ENCODE peak calls at places on chromosomes 3 and 15, in eight cellular contexts. P, B, Z, M, C, G, D and K are unnamed samples.
A peak's percentile ranks its signal among the peaks of the same experiment; 100 is the strongest.

GRCh38 chr3:14125193-14126016 is 553 bp downstream of the TMEM43 start:
- DNase-seq in P (peak; percentile 56), B (peak; percentile 72), Z (peak; percentile 87), M (peak; percentile 28), C (peak; percentile 51), G (no peak), D (no peak), K (peak; percentile 92)

GRCh38 chr15:29140475-29141172 is 129.0 kb downstream of the NSMCE3 start:
- DNase-seq in P (no peak), B (no peak), Z (no peak), M (no peak), C (no peak), G (no peak), D (no peak), K (no peak)

GRCh38 chr3:78972617-78973301 is 795.0 kb downstream of the ROBO1 start:
- DNase-seq in P (no peak), B (no peak), Z (no peak), M (no peak), C (no peak), G (no peak), D (no peak), K (no peak)

GRCh38 chr3:49868951-49869454 is 703 bp downstream of the CAMKV start:
- DNase-seq in P (no peak), B (no peak), Z (no peak), M (no peak), C (no peak), G (no peak), D (peak; percentile 2), K (no peak)

GRCh38 chr3:27357665-27358258 is 11.4 kb downstream of the NEK10 start:
- DNase-seq in P (peak; percentile 34), B (no peak), Z (no peak), M (no peak), C (peak; percentile 30), G (no peak), D (peak; percentile 10), K (peak; percentile 72)

GRCh38 chr3:9497821-9498565 is 55.6 kb downstream of the LHFPL4 start:
- DNase-seq in P (no peak), B (no peak), Z (no peak), M (no peak), C (no peak), G (no peak), D (no peak), K (peak; percentile 70)

GRCh38 chr3:31227152-31227581 is 305.6 kb upstream of the STT3B start:
- DNase-seq in P (no peak), B (no peak), Z (no peak), M (no peak), C (no peak), G (no peak), D (no peak), K (no peak)

GRCh38 chr3:72487078-72487765 is 361.0 kb downstream of the SHQ1 start:
- DNase-seq in P (peak; percentile 15), B (no peak), Z (peak; percentile 84), M (no peak), C (no peak), G (peak; percentile 40), D (no peak), K (peak; percentile 91)

GRCh38 chr3:126103121-126104027 is 19.4 kb upstream of the SLC41A3 start:
- DNase-seq in P (no peak), B (no peak), Z (no peak), M (no peak), C (no peak), G (no peak), D (no peak), K (no peak)

GRCh38 chr15:44695274-44695673 is 15.8 kb downstream of the PATL2 start:
- DNase-seq in P (no peak), B (no peak), Z (no peak), M (no peak), C (no peak), G (no peak), D (no peak), K (no peak)

GRCh38 chr15:67622110-67622509 is 79.6 kb downstream of the MAP2K5 start:
- DNase-seq in P (no peak), B (no peak), Z (no peak), M (no peak), C (no peak), G (no peak), D (no peak), K (no peak)

GRCh38 chr3:190217081-190217480 is 96.4 kb upstream of the P3H2 start:
- DNase-seq in P (no peak), B (no peak), Z (no peak), M (no peak), C (no peak), G (no peak), D (no peak), K (peak; percentile 80)

GRCh38 chr3:178392553-178392952 is 143.7 kb upstream of the KCNMB2 start:
- DNase-seq in P (no peak), B (no peak), Z (no peak), M (no peak), C (no peak), G (no peak), D (peak; percentile 76), K (peak; percentile 18)

GRCh38 chr3:129252748-129253147 is 3.3 kb downstream of the COPG1 start:
- DNase-seq in P (no peak), B (no peak), Z (no peak), M (no peak), C (no peak), G (no peak), D (no peak), K (no peak)

GRCh38 chr3:30113906-30114305 is 492.5 kb upstream of the TGFBR2 start:
- DNase-seq in P (no peak), B (no peak), Z (no peak), M (no peak), C (no peak), G (no peak), D (no peak), K (no peak)

GRCh38 chr15:39075311-39075710 is 505.6 kb upstream of the THBS1 start:
- DNase-seq in P (no peak), B (no peak), Z (no peak), M (no peak), C (no peak), G (no peak), D (no peak), K (no peak)